ENCODE peak calls at places on chromosomes 4 and X, in nine cellular contexts. One of them, this sample, is unnamed.

GRCh38 chr4:140260227-140260626 is 106.2 kb upstream of the MAML3 start:
- DNase-seq in OCI-LY7: no peak
- DNase-seq in H9: no peak
- DNase-seq in mammary epithelial cell: peak; percentile 87
- DNase-seq in HepG2: no peak
- DNase-seq in fibroblast of lung: peak; percentile 87
- DNase-seq in PC-3: peak; percentile 85
- DNase-seq in neural progenitor cell: no peak
- DNase-seq in PC-9: no peak
- DNase-seq in this sample: peak; percentile 95

GRCh38 chr4:8035371-8035780 is 95.7 kb upstream of the AFAP1 start:
- DNase-seq in PC-9: no peak
- DNase-seq in H9: no peak
- DNase-seq in HepG2: no peak
- DNase-seq in mammary epithelial cell: peak; percentile 79
- DNase-seq in PC-3: no peak
- DNase-seq in OCI-LY7: no peak
- DNase-seq in neural progenitor cell: no peak
- DNase-seq in fibroblast of lung: peak; percentile 41
- DNase-seq in this sample: no peak

GRCh38 chr4:40289366-40290188 is 45.6 kb upstream of the CHRNA9 start:
- DNase-seq in fibroblast of lung: no peak
- DNase-seq in mammary epithelial cell: no peak
- DNase-seq in PC-9: no peak
- DNase-seq in OCI-LY7: no peak
- DNase-seq in H9: no peak
- DNase-seq in neural progenitor cell: no peak
- DNase-seq in PC-3: no peak
- DNase-seq in HepG2: no peak
- DNase-seq in this sample: no peak

GRCh38 chr4:55303818-55304217 is 42.2 kb upstream of the SRD5A3 start:
- DNase-seq in OCI-LY7: no peak
- DNase-seq in fibroblast of lung: peak; percentile 58
- DNase-seq in mammary epithelial cell: peak; percentile 74
- DNase-seq in PC-3: peak; percentile 87
- DNase-seq in neural progenitor cell: no peak
- DNase-seq in PC-9: peak; percentile 52
- DNase-seq in HepG2: no peak
- DNase-seq in H9: no peak
- DNase-seq in this sample: peak; percentile 79

GRCh38 chr4:70818173-70818856 is 21.4 kb downstream of the GRSF1 start:
- DNase-seq in HepG2: no peak
- DNase-seq in mammary epithelial cell: no peak
- DNase-seq in PC-3: no peak
- DNase-seq in OCI-LY7: no peak
- DNase-seq in fibroblast of lung: no peak
- DNase-seq in PC-9: no peak
- DNase-seq in H9: no peak
- DNase-seq in neural progenitor cell: no peak
- DNase-seq in this sample: no peak

GRCh38 chr4:20598626-20599025 is 101.6 kb upstream of the PACRGL start:
- DNase-seq in mammary epithelial cell: no peak
- DNase-seq in OCI-LY7: no peak
- DNase-seq in PC-9: no peak
- DNase-seq in PC-3: no peak
- DNase-seq in neural progenitor cell: no peak
- DNase-seq in HepG2: no peak
- DNase-seq in fibroblast of lung: no peak
- DNase-seq in H9: no peak
- DNase-seq in this sample: no peak

GRCh38 chr4:107035711-107036601 is at the start of gene DKK2:
- DNase-seq in OCI-LY7: no peak
- DNase-seq in neural progenitor cell: peak; percentile 66
- DNase-seq in mammary epithelial cell: no peak
- DNase-seq in PC-9: no peak
- DNase-seq in HepG2: no peak
- DNase-seq in PC-3: no peak
- DNase-seq in H9: peak; percentile 41
- DNase-seq in fibroblast of lung: no peak
- DNase-seq in this sample: peak; percentile 76

GRCh38 chrX:146264763-146265375 is 447.2 kb downstream of the SLITRK2 start:
- DNase-seq in H9: no peak
- DNase-seq in fibroblast of lung: no peak
- DNase-seq in PC-9: no peak
- DNase-seq in PC-3: no peak
- DNase-seq in OCI-LY7: no peak
- DNase-seq in HepG2: no peak
- DNase-seq in neural progenitor cell: no peak
- DNase-seq in mammary epithelial cell: no peak
- DNase-seq in this sample: no peak

GRCh38 chr4:88467392-88467791 is 10.5 kb downstream of the HERC5 start:
- DNase-seq in H9: no peak
- DNase-seq in PC-9: no peak
- DNase-seq in mammary epithelial cell: no peak
- DNase-seq in OCI-LY7: no peak
- DNase-seq in neural progenitor cell: peak; percentile 16
- DNase-seq in HepG2: no peak
- DNase-seq in PC-3: no peak
- DNase-seq in fibroblast of lung: no peak
- DNase-seq in this sample: no peak

DNA sequence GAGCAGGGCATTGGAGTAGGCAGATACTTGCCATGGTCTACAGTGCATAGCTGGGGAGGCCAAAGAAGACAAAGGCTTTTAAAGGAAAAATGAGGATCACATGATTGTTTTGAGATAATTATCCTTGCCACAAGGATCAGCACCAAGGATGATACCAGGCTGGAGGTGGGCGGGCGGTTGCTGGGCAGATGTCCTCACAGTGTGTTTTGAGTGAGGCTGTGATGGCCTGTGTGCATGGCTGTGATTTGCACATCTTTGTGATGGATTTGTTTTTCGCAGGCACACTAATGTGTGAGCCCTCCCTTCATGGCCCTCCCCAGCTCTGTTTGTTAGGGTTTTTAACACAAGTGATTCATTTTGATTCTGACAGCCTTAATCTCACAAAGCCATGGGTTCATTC is 46.7 kb downstream of the RGS12 start:
- DNase-seq in HepG2: no peak
- DNase-seq in H9: no peak
- DNase-seq in mammary epithelial cell: no peak
- DNase-seq in OCI-LY7: no peak
- DNase-seq in fibroblast of lung: no peak
- DNase-seq in PC-3: no peak
- DNase-seq in neural progenitor cell: no peak
- DNase-seq in PC-9: no peak
- DNase-seq in this sample: no peak
- H4K20me1 ChIP-seq in HepG2: no peaks in the 10 kb centered on the region
- H4K20me1 ChIP-seq in H9: no peaks in the 10 kb centered on the region
- H4K20me1 ChIP-seq in mammary epithelial cell: no peaks in the 10 kb centered on the region
- H4K20me1 ChIP-seq in OCI-LY7: no peaks in the 10 kb centered on the region
- H4K20me1 ChIP-seq in fibroblast of lung: no peaks in the 10 kb centered on the region
- H4K20me1 ChIP-seq in PC-3: no peaks in the 10 kb centered on the region
- H4K20me1 ChIP-seq in neural progenitor cell: peaks cover 37% of the 10 kb centered on the region
- H4K20me1 ChIP-seq in PC-9: no peaks in the 10 kb centered on the region
- H4K20me1 ChIP-seq in this sample: no peaks in the 10 kb centered on the region

GRCh38 chr4:17283251-17283650 is 228.6 kb downstream of the QDPR start:
- DNase-seq in PC-9: no peak
- DNase-seq in fibroblast of lung: no peak
- DNase-seq in H9: no peak
- DNase-seq in PC-3: no peak
- DNase-seq in neural progenitor cell: no peak
- DNase-seq in HepG2: no peak
- DNase-seq in mammary epithelial cell: no peak
- DNase-seq in OCI-LY7: no peak
- DNase-seq in this sample: no peak

GRCh38 chr4:17276821-17277220 is 235.1 kb downstream of the QDPR start:
- DNase-seq in H9: no peak
- DNase-seq in PC-3: no peak
- DNase-seq in OCI-LY7: no peak
- DNase-seq in mammary epithelial cell: no peak
- DNase-seq in fibroblast of lung: peak; percentile 32
- DNase-seq in neural progenitor cell: no peak
- DNase-seq in HepG2: no peak
- DNase-seq in PC-9: no peak
- DNase-seq in this sample: peak; percentile 59

GRCh38 chr4:17283832-17284231 is 228.1 kb downstream of the QDPR start:
- DNase-seq in PC-9: no peak
- DNase-seq in HepG2: no peak
- DNase-seq in PC-3: no peak
- DNase-seq in OCI-LY7: no peak
- DNase-seq in mammary epithelial cell: no peak
- DNase-seq in fibroblast of lung: no peak
- DNase-seq in neural progenitor cell: no peak
- DNase-seq in H9: no peak
- DNase-seq in this sample: no peak

GRCh38 chr4:17284323-17285175 is 227.3 kb downstream of the QDPR start:
- DNase-seq in mammary epithelial cell: no peak
- DNase-seq in PC-3: no peak
- DNase-seq in fibroblast of lung: no peak
- DNase-seq in neural progenitor cell: no peak
- DNase-seq in H9: no peak
- DNase-seq in HepG2: no peak
- DNase-seq in PC-9: no peak
- DNase-seq in OCI-LY7: no peak
- DNase-seq in this sample: peak; percentile 5

DNA sequence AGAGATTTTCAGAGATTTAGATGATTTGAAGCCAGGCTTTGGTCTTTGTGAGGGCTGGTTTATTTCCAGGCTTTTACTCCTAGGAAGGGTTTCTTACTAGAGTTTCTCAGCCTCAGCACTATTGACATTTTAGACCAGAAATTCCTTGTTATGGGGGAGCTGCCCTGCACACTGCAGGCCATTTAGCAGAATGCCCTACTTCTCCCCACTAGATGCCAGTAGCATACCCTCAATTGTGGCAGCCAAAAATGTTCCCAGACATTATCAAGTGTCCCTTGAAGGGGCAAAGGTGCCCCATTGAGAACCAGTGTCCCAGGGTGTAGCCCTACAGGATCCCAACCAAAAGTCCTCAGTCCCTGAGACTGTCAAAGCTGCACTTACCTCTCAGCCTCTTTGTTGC is 231.6 kb downstream of the QDPR start:
- DNase-seq in OCI-LY7: no peak
- DNase-seq in PC-9: no peak
- DNase-seq in mammary epithelial cell: no peak
- DNase-seq in H9: no peak
- DNase-seq in PC-3: no peak
- DNase-seq in fibroblast of lung: no peak
- DNase-seq in HepG2: no peak
- DNase-seq in neural progenitor cell: no peak
- DNase-seq in this sample: no peak
- H4K20me1 ChIP-seq in OCI-LY7: no peaks in the 10 kb centered on the region
- H4K20me1 ChIP-seq in PC-9: no peaks in the 10 kb centered on the region
- H4K20me1 ChIP-seq in mammary epithelial cell: no peaks in the 10 kb centered on the region
- H4K20me1 ChIP-seq in H9: no peaks in the 10 kb centered on the region
- H4K20me1 ChIP-seq in PC-3: no peaks in the 10 kb centered on the region
- H4K20me1 ChIP-seq in fibroblast of lung: no peaks in the 10 kb centered on the region
- H4K20me1 ChIP-seq in HepG2: no peaks in the 10 kb centered on the region
- H4K20me1 ChIP-seq in neural progenitor cell: no peaks in the 10 kb centered on the region
- H4K20me1 ChIP-seq in this sample: no peaks in the 10 kb centered on the region

GRCh38 chr4:10082047-10082446 is 34.6 kb downstream of the WDR1 start:
- DNase-seq in fibroblast of lung: no peak
- DNase-seq in H9: no peak
- DNase-seq in OCI-LY7: no peak
- DNase-seq in mammary epithelial cell: no peak
- DNase-seq in HepG2: no peak
- DNase-seq in PC-9: no peak
- DNase-seq in neural progenitor cell: no peak
- DNase-seq in PC-3: no peak
- DNase-seq in this sample: no peak

GRCh38 chr4:10080874-10081606 is 35.6 kb downstream of the WDR1 start:
- DNase-seq in mammary epithelial cell: no peak
- DNase-seq in PC-3: no peak
- DNase-seq in fibroblast of lung: no peak
- DNase-seq in H9: no peak
- DNase-seq in OCI-LY7: no peak
- DNase-seq in HepG2: no peak
- DNase-seq in neural progenitor cell: no peak
- DNase-seq in PC-9: no peak
- DNase-seq in this sample: no peak

GRCh38 chr4:10083861-10084641 is 32.5 kb downstream of the WDR1 start:
- DNase-seq in H9: no peak
- DNase-seq in HepG2: no peak
- DNase-seq in PC-3: no peak
- DNase-seq in neural progenitor cell: no peak
- DNase-seq in OCI-LY7: no peak
- DNase-seq in fibroblast of lung: no peak
- DNase-seq in mammary epithelial cell: no peak
- DNase-seq in PC-9: no peak
- DNase-seq in this sample: no peak

GRCh38 chr4:10083331-10083769 is 33.2 kb downstream of the WDR1 start:
- DNase-seq in fibroblast of lung: no peak
- DNase-seq in H9: no peak
- DNase-seq in PC-3: no peak
- DNase-seq in PC-9: no peak
- DNase-seq in HepG2: no peak
- DNase-seq in OCI-LY7: no peak
- DNase-seq in neural progenitor cell: no peak
- DNase-seq in mammary epithelial cell: no peak
- DNase-seq in this sample: no peak

DNA sequence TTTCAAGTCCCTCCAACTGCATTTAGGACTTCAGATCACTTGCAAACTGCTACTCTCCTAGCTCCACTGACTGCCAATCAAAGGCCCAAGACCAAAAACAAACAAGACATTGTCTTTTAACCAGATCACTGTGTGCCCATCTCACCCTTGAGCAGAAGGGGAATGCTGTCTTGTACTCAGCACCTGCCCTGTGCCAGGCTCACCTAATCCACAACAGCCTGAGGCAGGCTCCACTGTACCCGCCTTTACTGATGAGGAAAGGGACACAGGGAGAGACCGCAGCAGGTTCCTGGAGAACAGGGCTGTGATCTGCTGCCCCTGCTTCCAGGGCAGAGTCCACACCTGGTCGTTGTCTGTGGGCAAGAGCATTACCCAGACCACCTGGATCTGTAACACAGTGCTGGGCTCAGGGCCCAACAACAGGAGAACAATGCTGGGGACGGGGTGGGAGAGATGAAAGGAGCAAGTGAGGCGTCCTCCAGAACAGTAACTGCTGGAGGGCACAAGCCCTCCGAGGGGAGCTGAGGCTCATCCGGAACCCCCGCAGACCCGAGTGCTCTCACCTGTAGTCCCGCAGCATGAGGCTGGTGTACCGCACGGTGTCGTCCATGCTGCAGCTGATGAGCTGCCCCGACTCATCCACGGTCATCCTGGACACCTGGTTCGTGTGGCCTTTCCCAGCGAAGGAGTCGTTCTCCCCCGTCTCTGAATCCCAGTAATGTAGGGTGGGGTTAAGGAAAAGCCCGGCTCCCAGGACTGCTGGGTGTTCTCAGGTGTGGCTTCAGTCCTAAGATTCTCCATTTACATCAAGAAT is 33.9 kb downstream of the WDR1 start:
- DNase-seq in HepG2: no peak
- DNase-seq in fibroblast of lung: no peak
- DNase-seq in OCI-LY7: no peak
- DNase-seq in PC-3: no peak
- DNase-seq in H9: no peak
- DNase-seq in PC-9: no peak
- DNase-seq in neural progenitor cell: no peak
- DNase-seq in mammary epithelial cell: no peak
- DNase-seq in this sample: no peak
- H4K20me1 ChIP-seq in HepG2: peaks cover 3% of the 10 kb centered on the region
- H4K20me1 ChIP-seq in fibroblast of lung: no peaks in the 10 kb centered on the region
- H4K20me1 ChIP-seq in OCI-LY7: peaks cover 4% of the 10 kb centered on the region
- H4K20me1 ChIP-seq in PC-3: no peaks in the 10 kb centered on the region
- H4K20me1 ChIP-seq in H9: no peaks in the 10 kb centered on the region
- H4K20me1 ChIP-seq in PC-9: no peaks in the 10 kb centered on the region
- H4K20me1 ChIP-seq in neural progenitor cell: peaks cover 6% of the 10 kb centered on the region
- H4K20me1 ChIP-seq in mammary epithelial cell: no peaks in the 10 kb centered on the region
- H4K20me1 ChIP-seq in this sample: no peaks in the 10 kb centered on the region

GRCh38 chr4:100696531-100696930 is 178.7 kb upstream of the EMCN start:
- DNase-seq in HepG2: no peak
- DNase-seq in neural progenitor cell: no peak
- DNase-seq in PC-9: no peak
- DNase-seq in mammary epithelial cell: no peak
- DNase-seq in H9: no peak
- DNase-seq in fibroblast of lung: no peak
- DNase-seq in PC-3: no peak
- DNase-seq in OCI-LY7: no peak
- DNase-seq in this sample: no peak
- H4K20me1 ChIP-seq in HepG2: no peaks in the 10 kb centered on the region
- H4K20me1 ChIP-seq in neural progenitor cell: no peaks in the 10 kb centered on the region
- H4K20me1 ChIP-seq in PC-9: no peaks in the 10 kb centered on the region
- H4K20me1 ChIP-seq in mammary epithelial cell: no peaks in the 10 kb centered on the region
- H4K20me1 ChIP-seq in H9: no peaks in the 10 kb centered on the region
- H4K20me1 ChIP-seq in fibroblast of lung: no peaks in the 10 kb centered on the region
- H4K20me1 ChIP-seq in PC-3: no peaks in the 10 kb centered on the region
- H4K20me1 ChIP-seq in OCI-LY7: no peaks in the 10 kb centered on the region
- H4K20me1 ChIP-seq in this sample: no peaks in the 10 kb centered on the region